ENCODE peak calls at places on chromosome 15, in ten cellular contexts. P, Q, N, T, V, X, L, G, M and F are unnamed samples.

GRCh38 chr15:65791335-65792129 is 561 bp downstream of the DENND4A start:
- DNase-seq in P (no peak), Q (no peak), N (no peak), T (peak), V (peak), X (peak), L (peak), G (peak), M (peak), F (peak)

GRCh38 chr15:90345859-90346258 is 6.2 kb upstream of the ZNF774 start:
- DNase-seq in P (no peak), Q (no peak), N (no peak), T (no peak), V (no peak), X (no peak), L (no peak), G (no peak), M (no peak), F (no peak)

GRCh38 chr15:68644088-68644904 is 65.5 kb downstream of the CORO2B start:
- DNase-seq in P (peak), Q (peak), N (peak), T (no peak), V (no peak), X (no peak), L (peak), G (peak), M (no peak), F (peak)

GRCh38 chr15:42457445-42458442 is 33.2 kb downstream of the ZNF106 start:
- DNase-seq in P (peak), Q (peak), N (peak), T (peak), V (peak), X (peak), L (peak), G (peak), M (no peak), F (peak)

GRCh38 chr15:80709542-80709941 is 14.4 kb downstream of the ABHD17C start:
- DNase-seq in P (no peak), Q (no peak), N (no peak), T (no peak), V (no peak), X (no peak), L (no peak), G (no peak), M (no peak), F (no peak)

GRCh38 chr15:63729115-63729884 is 104.4 kb downstream of the HERC1 start:
- DNase-seq in P (no peak), Q (peak), N (no peak), T (no peak), V (no peak), X (no peak), L (no peak), G (no peak), M (no peak), F (no peak)

GRCh38 chr15:79640206-79640605 is 208.1 kb downstream of the MINAR1 start:
- DNase-seq in P (peak), Q (peak), N (peak), T (no peak), V (no peak), X (no peak), L (peak), G (peak), M (no peak), F (peak)

GRCh38 chr15:89812126-89812846 is 2.4 kb downstream of the ANPEP start:
- DNase-seq in P (no peak), Q (no peak), N (no peak), T (peak), V (no peak), X (no peak), L (peak), G (peak), M (no peak), F (no peak)

GRCh38 chr15:82140859-82141258 is 95.0 kb upstream of the MEX3B start:
- DNase-seq in P (no peak), Q (no peak), N (no peak), T (no peak), V (no peak), X (no peak), L (no peak), G (peak), M (no peak), F (no peak)

GRCh38 chr15:96186105-96186504 is 144.4 kb upstream of the NR2F2 start:
- DNase-seq in P (no peak), Q (no peak), N (no peak), T (no peak), V (no peak), X (no peak), L (no peak), G (no peak), M (no peak), F (no peak)

GRCh38 chr15:98428253-98428989 is 219.9 kb upstream of the IGF1R start:
- DNase-seq in P (peak), Q (peak), N (peak), T (peak), V (peak), X (peak), L (peak), G (peak), M (peak), F (peak)

GRCh38 chr15:38885477-38885952 is 320.9 kb upstream of the RASGRP1 start:
- DNase-seq in P (peak), Q (no peak), N (no peak), T (no peak), V (no peak), X (no peak), L (peak), G (no peak), M (no peak), F (peak)

GRCh38 chr15:35256555-35256954 is 171.5 kb upstream of the NANOGP8 start:
- DNase-seq in P (no peak), Q (peak), N (no peak), T (no peak), V (no peak), X (no peak), L (peak), G (no peak), M (no peak), F (peak)

GRCh38 chr15:28110416-28110975 is 11.4 kb upstream of the OCA2 start:
- DNase-seq in P (no peak), Q (no peak), N (no peak), T (no peak), V (no peak), X (no peak), L (no peak), G (no peak), M (no peak), F (no peak)

GRCh38 chr15:88385078-88385700 is 82.0 kb downstream of the MRPL46 start:
- DNase-seq in P (peak), Q (peak), N (no peak), T (no peak), V (no peak), X (no peak), L (peak), G (no peak), M (no peak), F (peak)

GRCh38 chr15:90654233-90655124 is 62.7 kb upstream of the BLM start:
- DNase-seq in P (no peak), Q (no peak), N (no peak), T (no peak), V (no peak), X (no peak), L (no peak), G (no peak), M (no peak), F (no peak)

GRCh38 chr15:50764331-50765201 is 940 bp downstream of the SPPL2A start:
- DNase-seq in P (no peak), Q (peak), N (no peak), T (no peak), V (no peak), X (no peak), L (peak), G (peak), M (no peak), F (peak)